ENCODE peak calls at places on chromosomes 2 and 18, in nine cellular contexts. O, K, U, Z, R, Q, C, P and M are unnamed samples. For H3K4me1, the result is how much of the 10 kb centered on the place peaks cover.

GRCh38 chr18:9530226-9531009 is 55.1 kb downstream of the RALBP1 start:
- DNase-seq in O (no peak), K (no peak), U (no peak), Z (no peak), R (no peak), Q (no peak), C (no peak), P (no peak), M (no peak)

GRCh38 chr2:212327171-212327809 is 211.3 kb downstream of the ERBB4 start:
- DNase-seq in O (no peak), K (no peak), U (no peak), Z (no peak), R (no peak), Q (no peak), C (no peak), P (no peak), M (no peak)

GRCh38 chr2:70328921-70329561 is 27.2 kb upstream of the FAM136A start:
- DNase-seq in O (peak), K (no peak), U (peak), Z (peak), R (no peak), Q (no peak), C (no peak), P (no peak), M (peak)

GRCh38 chr18:28398491-28398890 is 221.6 kb upstream of the CDH2 start:
- DNase-seq in O (no peak), K (no peak), U (no peak), Z (no peak), R (no peak), Q (no peak), C (no peak), P (no peak), M (no peak)

GRCh38 chr2:172427990-172428840 is 829 bp downstream of the ITGA6 start:
- DNase-seq in O (peak), K (peak), U (peak), Z (peak), R (peak), Q (peak), C (peak), P (peak), M (peak)

GRCh38 chr18:10792181-10792580 is 266.4 kb downstream of the NAPG start:
- DNase-seq in O (no peak), K (no peak), U (no peak), Z (no peak), R (no peak), Q (no peak), C (no peak), P (no peak), M (no peak)

GRCh38 chr2:45000921-45001628 is 8.2 kb downstream of the SIX2 start:
- DNase-seq in O (peak), K (peak), U (peak), Z (no peak), R (no peak), Q (no peak), C (no peak), P (no peak), M (no peak)

GRCh38 chr2:17084882-17085281 is 419.2 kb upstream of the CYRIA start:
- DNase-seq in O (no peak), K (no peak), U (no peak), Z (no peak), R (no peak), Q (no peak), C (no peak), P (no peak), M (no peak)

GRCh38 chr2:42101641-42102605 is 54.1 kb downstream of the PKDCC start:
- DNase-seq in O (peak), K (peak), U (peak), Z (peak), R (peak), Q (peak), C (peak), P (peak), M (no peak)

GRCh38 chr2:227416669-227417068 is 28.9 kb upstream of the SCYGR1 start:
- DNase-seq in O (no peak), K (no peak), U (no peak), Z (no peak), R (no peak), Q (no peak), C (no peak), P (no peak), M (no peak)

GRCh38 chr18:14940738-14941137 is 192.8 kb downstream of the ANKRD30B start:
- DNase-seq in O (no peak), K (no peak), U (no peak), Z (no peak), R (no peak), Q (no peak), C (no peak), P (no peak), M (no peak)

GRCh38 chr18:73040247-73040646 is 172.5 kb upstream of the NETO1 start:
- DNase-seq in O (no peak), K (no peak), U (no peak), Z (no peak), R (no peak), Q (no peak), C (no peak), P (no peak), M (no peak)

GRCh38 chr18:23433360-23433759 is 19.7 kb upstream of the RIOK3 start:
- DNase-seq in O (no peak), K (no peak), U (no peak), Z (no peak), R (no peak), Q (no peak), C (peak), P (no peak), M (no peak)

GRCh38 chr2:238745997-238746396 is 101.9 kb upstream of the TWIST2 start:
- DNase-seq in O (no peak), K (no peak), U (no peak), Z (no peak), R (no peak), Q (no peak), C (no peak), P (no peak), M (no peak)

DNA sequence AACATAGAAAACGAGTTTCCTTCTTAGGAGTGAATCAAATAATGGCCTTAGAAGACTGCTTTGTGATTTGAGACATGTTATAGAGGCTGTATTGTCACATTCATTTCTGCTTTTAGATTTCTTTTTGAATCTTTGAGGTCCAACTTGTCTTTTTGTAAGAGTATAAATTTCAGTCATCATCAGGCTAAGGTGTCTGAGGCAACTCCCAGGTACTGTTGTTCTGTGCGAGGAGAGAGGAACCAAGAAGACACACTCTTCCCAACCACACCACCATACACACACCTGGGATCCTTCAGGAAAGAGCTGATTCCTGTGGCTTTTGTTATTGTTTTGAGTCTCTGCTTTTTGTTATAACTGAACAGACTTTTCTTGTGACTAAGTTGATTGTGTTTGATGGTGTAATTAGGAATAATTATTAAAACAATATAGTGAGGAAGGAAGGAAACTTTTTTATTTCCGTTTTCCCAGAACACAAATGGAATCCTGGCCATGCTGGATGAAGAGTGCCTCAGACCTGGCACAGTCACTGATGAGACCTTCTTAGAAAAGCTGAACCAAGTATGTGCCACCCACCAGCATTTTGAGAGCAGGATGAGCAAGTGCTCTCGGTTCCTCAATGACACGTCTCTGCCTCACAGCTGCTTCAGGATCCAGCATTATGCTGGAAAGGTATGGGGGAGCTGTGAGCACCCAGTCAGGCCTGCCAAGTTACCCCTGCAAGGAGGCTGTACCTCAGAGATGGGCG is 140.4 kb downstream of the MYO1B start:
- DNase-seq in O (no peak), K (no peak), U (no peak), Z (no peak), R (no peak), Q (no peak), C (no peak), P (no peak), M (no peak)
- H3K4me1 ChIP-seq in O (under half), K (under half), U (under half), Z (under half), R (under half), Q (under half), C (under half), P (under half), M (under half)

GRCh38 chr2:36360834-36361233 is 5.3 kb downstream of the CRIM1 start:
- DNase-seq in O (no peak), K (no peak), U (no peak), Z (no peak), R (no peak), Q (no peak), C (no peak), P (no peak), M (no peak)

GRCh38 chr2:36358317-36358659 is 2.7 kb downstream of the CRIM1 start:
- DNase-seq in O (no peak), K (no peak), U (no peak), Z (no peak), R (no peak), Q (no peak), C (no peak), P (no peak), M (no peak)

GRCh38 chr2:36360063-36360462 is 4.5 kb downstream of the CRIM1 start:
- DNase-seq in O (no peak), K (no peak), U (no peak), Z (no peak), R (no peak), Q (no peak), C (no peak), P (no peak), M (no peak)

GRCh38 chr2:36357506-36358316 is 2.1 kb downstream of the CRIM1 start:
- DNase-seq in O (no peak), K (peak), U (peak), Z (no peak), R (no peak), Q (peak), C (no peak), P (no peak), M (peak)

GRCh38 chr2:36359006-36359580 is 3.5 kb downstream of the CRIM1 start:
- DNase-seq in O (no peak), K (no peak), U (no peak), Z (no peak), R (no peak), Q (no peak), C (no peak), P (no peak), M (no peak)
- H3K4me1 ChIP-seq in O (under half), K (half or more), U (half or more), Z (half or more), R (under half), Q (under half), C (half or more), P (under half), M (under half)

DNA sequence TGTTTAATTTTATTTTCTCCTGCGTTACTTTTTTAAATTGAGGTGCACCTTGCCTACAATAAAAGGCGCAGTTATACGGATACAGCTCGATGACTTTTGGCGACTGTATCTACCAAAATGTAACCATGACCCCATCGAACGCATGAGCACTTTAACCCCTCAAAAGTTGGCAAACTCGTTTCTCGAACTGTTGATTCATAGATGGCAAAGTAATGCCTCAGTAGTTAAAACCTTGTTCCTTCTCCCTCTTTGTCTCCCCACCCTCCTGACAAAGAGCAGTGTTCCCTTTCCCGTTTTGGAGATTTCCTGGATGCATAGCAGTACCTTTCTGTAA is 577 bp downstream of the MOGAT1 start:
- DNase-seq in O (no peak), K (no peak), U (no peak), Z (no peak), R (no peak), Q (no peak), C (no peak), P (no peak), M (no peak)
- H3K4me1 ChIP-seq in O (under half), K (under half), U (under half), Z (under half), R (under half), Q (under half), C (under half), P (under half), M (under half)

DNA sequence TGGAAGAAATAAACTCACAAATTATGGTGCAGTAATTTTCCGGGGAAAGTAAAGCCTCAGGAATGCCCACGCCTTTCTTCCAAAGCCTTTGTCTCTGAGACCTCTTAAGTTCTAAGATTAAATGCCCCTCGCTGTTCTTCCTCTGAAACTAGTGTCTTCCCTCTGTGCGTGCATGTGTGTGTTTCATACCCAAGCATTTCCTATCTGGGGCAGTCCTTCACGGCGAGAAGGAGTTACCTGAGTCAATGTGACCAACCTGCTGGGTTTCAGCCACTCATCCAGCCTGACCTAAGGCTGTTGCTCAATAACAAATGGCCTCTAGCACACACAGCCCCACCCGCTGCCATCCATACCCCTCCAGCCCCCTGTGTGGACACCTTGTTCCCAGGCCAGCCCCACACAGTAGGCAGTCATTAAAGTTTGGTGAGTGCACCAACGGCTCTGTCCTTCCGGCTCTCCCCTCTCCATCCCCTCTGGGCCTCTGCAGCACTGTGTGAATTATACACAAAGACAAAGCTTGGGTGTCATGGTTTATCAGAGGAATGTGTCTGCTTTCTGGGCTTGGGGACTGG is 53.8 kb upstream of the FOSL2 start:
- DNase-seq in O (no peak), K (no peak), U (peak), Z (no peak), R (no peak), Q (no peak), C (no peak), P (no peak), M (no peak)
- H3K4me1 ChIP-seq in O (under half), K (half or more), U (under half), Z (half or more), R (under half), Q (under half), C (half or more), P (under half), M (under half)